ENCODE peak calls at places on chromosomes 7 and 10, in nine cellular contexts. P is GM12878; X is right lobe of liver; I is tibial artery; G is effector memory CD4-positive, alpha-beta T cell; E is small intestine; Y is adrenal gland; K is IMR-90; L is A549. Z is an unnamed sample.
A peak's percentile ranks its signal among the peaks of the same experiment; 100 is the strongest.

GRCh38 chr7:1418505-1419309 is 40.6 kb downstream of the MICALL2 start:
- DNase-seq in P (no peak), X (no peak), I (no peak), G (no peak), E (no peak), Y (no peak), K (peak; percentile 13), L (peak; percentile 52), Z (no peak)

GRCh38 chr10:1360011-1360580 is 303.9 kb downstream of the WDR37 start:
- DNase-seq in P (no peak), X (no peak), I (no peak), G (no peak), E (no peak), Y (no peak), K (no peak), L (no peak), Z (no peak)

GRCh38 chr10:8254350-8254749 is 199.9 kb downstream of the GATA3 start:
- DNase-seq in P (no peak), X (no peak), I (no peak), G (no peak), E (no peak), Y (no peak), K (no peak), L (no peak), Z (no peak)

GRCh38 chr7:141362580-141363435 is 188.4 kb upstream of the AGK start:
- DNase-seq in P (no peak), X (no peak), I (no peak), G (no peak), E (no peak), Y (peak; percentile 34), K (peak; percentile 29), L (peak; percentile 9), Z (peak; percentile 23)

GRCh38 chr7:151518781-151519044 is 982 bp downstream of the RHEB start:
- DNase-seq in P (no peak), X (no peak), I (no peak), G (no peak), E (no peak), Y (no peak), K (no peak), L (no peak), Z (no peak)

GRCh38 chr10:97228130-97228774 is 42.5 kb upstream of the SLIT1 start:
- DNase-seq in P (no peak), X (no peak), I (no peak), G (no peak), E (peak; percentile 37), Y (no peak), K (no peak), L (no peak), Z (no peak)

GRCh38 chr7:129110575-129111376 is 33.7 kb upstream of the TSPAN33 start:
- DNase-seq in P (no peak), X (no peak), I (no peak), G (no peak), E (no peak), Y (peak; percentile 51), K (no peak), L (no peak), Z (peak; percentile 83)

GRCh38 chr10:36441557-36441956 is 683.8 kb upstream of the ANKRD30A start:
- DNase-seq in P (no peak), X (no peak), I (no peak), G (no peak), E (no peak), Y (no peak), K (no peak), L (no peak), Z (no peak)

GRCh38 chr10:78605800-78606350 is 462.9 kb upstream of the ZMIZ1 start:
- DNase-seq in P (no peak), X (no peak), I (no peak), G (no peak), E (peak; percentile 52), Y (no peak), K (no peak), L (peak; percentile 21), Z (no peak)

GRCh38 chr10:14173706-14174594 is 156.8 kb downstream of the FRMD4A start:
- DNase-seq in P (no peak), X (no peak), I (no peak), G (no peak), E (peak; percentile 4), Y (no peak), K (peak; percentile 21), L (no peak), Z (peak; percentile 8)

GRCh38 chr10:75889051-75889450 is 457.6 kb downstream of the LRMDA start:
- DNase-seq in P (no peak), X (no peak), I (no peak), G (no peak), E (no peak), Y (no peak), K (no peak), L (no peak), Z (no peak)

GRCh38 chr7:101303102-101303701 is 18.4 kb downstream of the IFT22 start:
- DNase-seq in P (no peak), X (no peak), I (no peak), G (no peak), E (no peak), Y (no peak), K (no peak), L (no peak), Z (no peak)

GRCh38 chr10:121167534-121168243 is 316.5 kb downstream of the WDR11 start:
- DNase-seq in P (no peak), X (no peak), I (no peak), G (no peak), E (no peak), Y (no peak), K (no peak), L (no peak), Z (no peak)

GRCh38 chr7:27179503-27180430 is 5.3 kb downstream of the HOXA11 start:
- DNase-seq in P (no peak), X (peak; percentile 62), I (peak; percentile 89), G (no peak), E (peak; percentile 68), Y (peak; percentile 75), K (peak; percentile 45), L (peak; percentile 95), Z (peak; percentile 45)

GRCh38 chr10:122186822-122187810 is 84.0 kb upstream of the BTBD16 start:
- DNase-seq in P (no peak), X (no peak), I (no peak), G (no peak), E (no peak), Y (no peak), K (peak; percentile 34), L (no peak), Z (peak; percentile 82)
- H3K4me1 ChIP-seq in P (no peaks in the 10 kb centered on the region), X (no peaks in the 10 kb centered on the region), I (peaks cover 10% of the 10 kb centered on the region), G (no peaks in the 10 kb centered on the region), E (no peaks in the 10 kb centered on the region), Y (no peaks in the 10 kb centered on the region), K (peaks cover 6% of the 10 kb centered on the region), L (peaks cover 52% of the 10 kb centered on the region), Z (peaks cover 53% of the 10 kb centered on the region)

DNA sequence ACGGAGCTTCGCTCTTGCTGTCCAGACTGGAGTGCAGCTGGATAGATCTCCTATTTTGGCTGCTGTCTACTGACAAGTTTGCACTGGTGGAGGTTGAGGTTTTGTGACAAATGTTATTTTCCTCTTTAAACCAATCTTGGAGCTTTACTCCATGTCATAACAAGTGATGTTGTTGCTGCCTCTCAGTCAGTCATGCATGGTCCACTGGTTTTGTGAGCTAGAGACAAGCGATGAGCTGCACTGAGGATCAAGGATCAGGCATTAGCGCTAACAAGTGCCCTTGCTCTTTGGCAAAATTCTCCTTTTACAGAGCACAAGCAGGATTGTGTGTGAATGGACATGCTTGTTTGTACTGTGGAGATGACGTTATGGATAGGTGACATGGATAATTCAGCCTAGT is 780 bp upstream of the WDFY4 start:
- DNase-seq in P (no peak), X (no peak), I (no peak), G (no peak), E (no peak), Y (no peak), K (no peak), L (no peak), Z (peak; percentile 36)
- H3K4me1 ChIP-seq in P (peaks cover 28% of the 10 kb centered on the region), X (no peaks in the 10 kb centered on the region), I (peaks cover 10% of the 10 kb centered on the region), G (no peaks in the 10 kb centered on the region), E (no peaks in the 10 kb centered on the region), Y (no peaks in the 10 kb centered on the region), K (no peaks in the 10 kb centered on the region), L (no peaks in the 10 kb centered on the region), Z (no peaks in the 10 kb centered on the region)

GRCh38 chr7:106867641-106868351 is 2.7 kb downstream of the PIK3CG start:
- DNase-seq in P (no peak), X (peak; percentile 22), I (no peak), G (no peak), E (no peak), Y (no peak), K (no peak), L (no peak), Z (no peak)
- H3K4me1 ChIP-seq in P (peaks cover 53% of the 10 kb centered on the region), X (no peaks in the 10 kb centered on the region), I (no peaks in the 10 kb centered on the region), G (peaks cover 35% of the 10 kb centered on the region), E (no peaks in the 10 kb centered on the region), Y (no peaks in the 10 kb centered on the region), K (no peaks in the 10 kb centered on the region), L (no peaks in the 10 kb centered on the region), Z (peaks cover 3% of the 10 kb centered on the region)

GRCh38 chr10:100858258-100858657 is 54.5 kb upstream of the SLF2 start:
- DNase-seq in P (no peak), X (no peak), I (no peak), G (no peak), E (no peak), Y (no peak), K (no peak), L (no peak), Z (no peak)

GRCh38 chr10:100858742-100859141 is 54.0 kb upstream of the SLF2 start:
- DNase-seq in P (no peak), X (no peak), I (no peak), G (no peak), E (no peak), Y (no peak), K (no peak), L (no peak), Z (no peak)

GRCh38 chr10:100864981-100865380 is 47.8 kb upstream of the SLF2 start:
- DNase-seq in P (no peak), X (no peak), I (no peak), G (no peak), E (peak; percentile 14), Y (no peak), K (no peak), L (no peak), Z (no peak)

GRCh38 chr10:100863433-100863832 is 49.3 kb upstream of the SLF2 start:
- DNase-seq in P (no peak), X (no peak), I (no peak), G (no peak), E (no peak), Y (no peak), K (no peak), L (no peak), Z (no peak)

GRCh38 chr10:100859204-100859763 is 53.5 kb upstream of the SLF2 start:
- DNase-seq in P (no peak), X (no peak), I (no peak), G (no peak), E (no peak), Y (no peak), K (no peak), L (no peak), Z (no peak)
- H3K4me1 ChIP-seq in P (no peaks in the 10 kb centered on the region), X (no peaks in the 10 kb centered on the region), I (no peaks in the 10 kb centered on the region), G (no peaks in the 10 kb centered on the region), E (no peaks in the 10 kb centered on the region), Y (no peaks in the 10 kb centered on the region), K (no peaks in the 10 kb centered on the region), L (no peaks in the 10 kb centered on the region), Z (no peaks in the 10 kb centered on the region)